ENCODE peak calls at places on chromosomes 5 and 9, in five cellular contexts. N is H1, I is mesenchymal stem cell, Z is neuronal stem cell, Y is trophoblast cell. J is an unnamed sample.

GRCh38 chr5:158384535-158385421 is 525.8 kb upstream of the CLINT1 start:
- DNase-seq in Z (no peak), N (no peak), I (peak), Y (no peak), J (no peak)

GRCh38 chr9:135144581-135145108 is 57.2 kb downstream of the OLFM1 start:
- DNase-seq in Z (no peak), N (no peak), I (no peak), Y (no peak), J (no peak)

GRCh38 chr5:17157916-17158529 is 59.4 kb upstream of the BASP1 start:
- DNase-seq in Y (peak), I (peak), Z (no peak), N (no peak), J (no peak)

GRCh38 chr5:127838661-127839060 is 135.5 kb downstream of the CCDC192 start:
- DNase-seq in N (no peak), Z (no peak), Y (no peak), I (peak), J (peak)

GRCh38 chr9:110126986-110127864 is 80.7 kb downstream of the C9orf152 start:
- DNase-seq in Y (peak), Z (no peak), N (no peak), I (peak), J (peak)

GRCh38 chr9:91694081-91694870 is 255.8 kb downstream of the ROR2 start:
- DNase-seq in Z (no peak), Y (no peak), N (no peak), I (no peak), J (no peak)

GRCh38 chr9:134502261-134503211 is 139.1 kb upstream of the COL5A1 start:
- DNase-seq in I (peak), Z (no peak), N (no peak), Y (peak), J (no peak)

GRCh38 chr5:58462154-58462553 is 2.3 kb upstream of the PLK2 start:
- DNase-seq in Z (no peak), I (peak), Y (no peak), N (no peak), J (no peak)

GRCh38 chr5:139494832-139495231 is 12.3 kb upstream of the STING1 start:
- DNase-seq in Y (no peak), Z (no peak), I (peak), N (no peak), J (no peak)

GRCh38 chr9:91676042-91676441 is 252.4 kb upstream of the NFIL3 start:
- DNase-seq in N (no peak), Y (no peak), I (no peak), Z (no peak), J (no peak)

GRCh38 chr5:16952968-16953671 is 17.0 kb upstream of the MYO10 start:
- DNase-seq in Z (no peak), I (no peak), Y (no peak), N (no peak), J (no peak)

GRCh38 chr5:174699131-174699530 is 25.3 kb upstream of the MSX2 start:
- DNase-seq in N (no peak), Z (no peak), I (no peak), Y (no peak), J (no peak)

GRCh38 chr5:137619191-137619870 is 116.6 kb downstream of the KLHL3 start:
- DNase-seq in N (no peak), Z (no peak), Y (peak), I (peak), J (no peak)

GRCh38 chr9:36218411-36218901 is 27.7 kb downstream of the CLTA start:
- DNase-seq in N (no peak), I (no peak), Y (no peak), Z (no peak), J (no peak)
- H2BK120ac ChIP-seq in N (no peak), I (no peak), Y (no peak), Z (no peak), J (no peak)

GRCh38 chr5:74641778-74642542 is 1.4 kb upstream of the ENC1 start:
- DNase-seq in N (peak), I (peak), Z (peak), Y (peak), J (no peak)
- H2BK5ac ChIP-seq in N (no peak), I (no peak), Z (no peak), Y (peak), J (no peak)

DNA sequence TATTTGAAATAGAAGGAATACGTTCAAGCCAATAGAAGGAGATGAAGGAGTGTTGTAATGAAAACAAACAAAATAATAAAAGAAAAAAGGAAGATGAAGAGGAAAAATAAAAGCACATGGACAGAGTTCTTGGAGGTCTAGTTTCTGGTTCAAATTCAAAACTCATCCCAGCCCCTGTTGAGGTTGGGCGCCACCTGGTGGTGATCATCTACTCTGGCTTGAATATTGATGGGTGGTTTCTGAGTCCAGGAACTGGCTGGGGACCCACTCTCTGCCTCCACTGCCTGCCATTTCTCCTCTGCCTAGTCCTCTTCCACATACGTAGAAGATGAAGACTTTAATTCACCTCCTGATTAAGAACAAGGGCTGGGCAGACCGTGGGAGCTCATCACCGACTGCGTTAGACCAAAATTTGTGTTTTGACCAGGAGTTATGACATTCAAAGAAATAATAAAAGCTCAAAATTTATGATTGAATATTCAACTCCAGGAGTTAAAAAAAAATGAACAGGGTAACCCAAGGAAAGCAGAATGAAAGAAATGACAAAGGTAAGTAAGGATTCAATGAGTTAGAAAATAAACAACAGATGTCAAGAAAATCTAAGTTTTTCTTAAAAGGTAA is 99.0 kb upstream of the SLC1A3 start:
- DNase-seq in N (peak), Z (peak), Y (peak), I (peak), J (peak)
- H2BK12ac ChIP-seq in N (no peak), Z (no peak), Y (peak), I (no peak), J (no peak)

DNA sequence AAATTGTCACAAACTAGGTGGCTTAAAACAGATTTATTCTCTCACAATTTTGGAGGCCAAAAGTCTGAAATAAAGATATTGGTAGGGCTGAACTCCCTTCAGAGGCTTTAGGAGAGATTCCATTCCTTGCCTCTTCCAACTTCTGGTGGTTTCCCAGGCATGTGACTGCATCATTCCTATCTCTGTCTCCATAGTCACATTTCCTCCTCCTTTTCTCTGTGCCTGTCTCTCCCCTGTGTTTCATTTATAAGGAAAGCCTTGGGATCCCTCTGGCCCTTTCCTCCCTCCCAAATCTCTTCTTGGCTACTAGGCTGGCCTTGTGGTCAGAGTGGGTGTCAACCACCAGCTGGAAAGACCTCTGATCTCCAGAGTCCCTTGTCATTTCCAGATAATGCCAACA is 78.2 kb downstream of the SNX18 start:
- DNase-seq in N (no peak), Z (no peak), Y (no peak), I (peak), J (no peak)
- H2BK120ac ChIP-seq in N (no peak), Z (no peak), Y (no peak), I (no peak), J (no peak)

GRCh38 chr9:100673249-100673648 is 95.4 kb downstream of the CAVIN4 start:
- DNase-seq in N (no peak), Y (no peak), Z (no peak), I (no peak), J (no peak)

GRCh38 chr9:100671811-100672305 is 94.0 kb downstream of the CAVIN4 start:
- DNase-seq in Z (no peak), N (no peak), I (no peak), Y (no peak), J (no peak)

GRCh38 chr9:100669968-100670367 is 92.1 kb downstream of the CAVIN4 start:
- DNase-seq in N (no peak), I (no peak), Y (no peak), Z (no peak), J (no peak)

GRCh38 chr9:100668024-100668423 is 90.1 kb downstream of the CAVIN4 start:
- DNase-seq in N (no peak), Y (no peak), Z (no peak), I (no peak), J (no peak)

GRCh38 chr9:100670719-100671118 is 92.8 kb downstream of the CAVIN4 start:
- DNase-seq in Z (no peak), Y (no peak), I (no peak), N (no peak), J (no peak)
- H2BK5ac ChIP-seq in Z (no peak), Y (no peak), I (no peak), N (peak), J (no peak)

DNA sequence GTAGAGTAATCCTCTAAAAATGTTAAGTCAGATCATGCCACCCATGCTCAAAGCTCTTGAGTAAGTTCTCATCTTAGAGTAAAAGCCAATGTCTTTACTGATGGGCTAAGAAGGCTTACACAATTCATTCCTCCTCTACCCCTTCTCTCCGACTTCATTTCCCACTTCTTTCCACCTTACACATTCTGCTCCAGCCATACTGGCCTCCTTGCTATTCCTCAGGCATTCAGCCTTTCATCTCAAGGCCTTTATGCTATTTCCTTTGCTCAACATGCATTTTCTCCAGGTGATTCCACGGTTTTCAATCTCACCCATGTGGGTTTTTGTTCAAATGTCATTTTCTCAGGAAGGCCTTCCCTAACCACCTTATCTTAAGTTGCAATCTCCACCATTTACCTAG is 104.9 kb downstream of the MAP1B start:
- DNase-seq in Y (peak), I (no peak), Z (no peak), N (no peak), J (no peak)
- H2BK12ac ChIP-seq in Y (no peak), I (no peak), Z (no peak), N (no peak), J (no peak)

GRCh38 chr9:130933114-130934046 is 5.7 kb downstream of the FIBCD1 start:
- DNase-seq in I (peak), Z (no peak), Y (no peak), N (peak), J (no peak)

GRCh38 chr9:130934246-130934645 is 4.8 kb downstream of the FIBCD1 start:
- DNase-seq in N (no peak), I (no peak), Z (no peak), Y (no peak), J (no peak)

GRCh38 chr9:130935660-130936271 is 3.3 kb downstream of the FIBCD1 start:
- DNase-seq in I (peak), N (no peak), Z (no peak), Y (no peak), J (no peak)

GRCh38 chr9:130936285-130937117 is 2.5 kb downstream of the FIBCD1 start:
- DNase-seq in Z (no peak), Y (peak), N (peak), I (peak), J (peak)

GRCh38 chr9:130934702-130935659 is 4.1 kb downstream of the FIBCD1 start:
- DNase-seq in N (no peak), I (no peak), Z (no peak), Y (no peak), J (no peak)
- H2BK120ac ChIP-seq in N (peak), I (no peak), Z (no peak), Y (no peak), J (no peak)

GRCh38 chr9:10050016-10050415 is 562.8 kb downstream of the PTPRD start:
- DNase-seq in Y (no peak), I (peak), Z (no peak), N (no peak), J (no peak)
- H2BK5ac ChIP-seq in Y (no peak), I (no peak), Z (no peak), N (no peak), J (no peak)